ENCODE peak calls at places on chromosomes 13 and 19, in seven cellular contexts. U, A, L, B, N, I and V are unnamed samples.

GRCh38 chr13:31209172-31209818 is 9.5 kb downstream of the B3GLCT start:
- DNase-seq in U (no peak), A (no peak), L (no peak), B (no peak), N (no peak), I (no peak), V (peak; percentile 58)

GRCh38 chr13:114118086-114118762 is 14.2 kb downstream of the RASA3 start:
- DNase-seq in U (peak; percentile 5), A (no peak), L (no peak), B (no peak), N (no peak), I (peak; percentile 62), V (no peak)

GRCh38 chr13:51738226-51738905 is 65.6 kb downstream of the DHRS12 start:
- DNase-seq in U (no peak), A (no peak), L (no peak), B (no peak), N (no peak), I (no peak), V (no peak)

GRCh38 chr19:32748497-32748896 is 28.9 kb downstream of the TDRD12 start:
- DNase-seq in U (peak; percentile 17), A (no peak), L (no peak), B (no peak), N (peak; percentile 51), I (peak; percentile 12), V (no peak)

GRCh38 chr19:6723108-6723618 is 2.7 kb upstream of the C3 start:
- DNase-seq in U (no peak), A (no peak), L (no peak), B (no peak), N (no peak), I (peak; percentile 93), V (no peak)

GRCh38 chr19:48510421-48511268 is 990 bp downstream of the LMTK3 start:
- DNase-seq in U (peak; percentile 89), A (no peak), L (no peak), B (no peak), N (peak; percentile 67), I (no peak), V (peak; percentile 69)

GRCh38 chr13:104106705-104107393 is 1040.6 kb upstream of the SLC10A2 start:
- DNase-seq in U (peak; percentile 41), A (no peak), L (peak; percentile 1), B (no peak), N (no peak), I (no peak), V (no peak)

GRCh38 chr19:4134351-4134750 is 10.4 kb upstream of the MAP2K2 start:
- DNase-seq in U (no peak), A (no peak), L (no peak), B (no peak), N (no peak), I (no peak), V (no peak)

GRCh38 chr13:29621401-29621800 is 25.9 kb upstream of the SLC7A1 start:
- DNase-seq in U (no peak), A (no peak), L (no peak), B (no peak), N (no peak), I (no peak), V (no peak)

GRCh38 chr19:22526661-22527272 is 104.6 kb upstream of the ZNF98 start:
- DNase-seq in U (no peak), A (no peak), L (no peak), B (no peak), N (no peak), I (no peak), V (no peak)

GRCh38 chr19:38634757-38635482 is 12.5 kb upstream of the ACTN4 start:
- DNase-seq in U (peak; percentile 84), A (peak; percentile 32), L (no peak), B (no peak), N (peak; percentile 76), I (no peak), V (peak; percentile 78)

GRCh38 chr19:29524201-29524911 is 1.4 kb upstream of the VSTM2B start:
- DNase-seq in U (peak; percentile 66), A (no peak), L (no peak), B (no peak), N (no peak), I (no peak), V (no peak)

GRCh38 chr19:40512473-40513344 is 45.9 kb downstream of the SPTBN4 start:
- DNase-seq in U (peak; percentile 67), A (no peak), L (no peak), B (no peak), N (no peak), I (no peak), V (no peak)

GRCh38 chr19:36373638-36374156 is 5.3 kb downstream of the ZFP14 start:
- DNase-seq in U (no peak), A (no peak), L (no peak), B (no peak), N (no peak), I (no peak), V (no peak)

GRCh38 chr13:45602183-45602582 is 13.4 kb downstream of the ERICH6B start:
- DNase-seq in U (no peak), A (no peak), L (no peak), B (no peak), N (no peak), I (no peak), V (no peak)

GRCh38 chr13:20559659-20560356 is 7.1 kb upstream of the IFT88 start:
- DNase-seq in U (no peak), A (no peak), L (no peak), B (no peak), N (no peak), I (no peak), V (no peak)

GRCh38 chr19:35710784-35711723 is 6.7 kb downstream of the ZBTB32 start:
- DNase-seq in U (no peak), A (peak; percentile 94), L (no peak), B (no peak), N (no peak), I (no peak), V (no peak)

GRCh38 chr13:100235311-100235901 is 146.5 kb downstream of the PCCA start:
- DNase-seq in U (no peak), A (no peak), L (no peak), B (peak; percentile 45), N (peak; percentile 13), I (peak; percentile 60), V (peak; percentile 40)

GRCh38 chr19:14073925-14074838 is 1.6 kb downstream of the MISP3 start:
- DNase-seq in U (no peak), A (no peak), L (no peak), B (no peak), N (peak; percentile 38), I (no peak), V (no peak)

GRCh38 chr19:1261863-1262686 is 7.1 kb upstream of the CIRBP start:
- DNase-seq in U (no peak), A (no peak), L (no peak), B (no peak), N (no peak), I (peak; percentile 48), V (no peak)

GRCh38 chr19:40252395-40252794 is 25.9 kb upstream of the CCNP start:
- DNase-seq in U (no peak), A (no peak), L (no peak), B (no peak), N (no peak), I (no peak), V (no peak)

GRCh38 chr19:44757057-44757734 is 8.7 kb downstream of the BCL3 start:
- DNase-seq in U (peak; percentile 36), A (no peak), L (no peak), B (no peak), N (peak; percentile 70), I (no peak), V (no peak)

GRCh38 chr19:34364462-34364829 is 550 bp upstream of the GPI start:
- DNase-seq in U (no peak), A (no peak), L (no peak), B (no peak), N (no peak), I (no peak), V (no peak)

GRCh38 chr19:33722456-33723239 is 74.0 kb upstream of the KCTD15 start:
- DNase-seq in U (no peak), A (no peak), L (no peak), B (no peak), N (no peak), I (no peak), V (no peak)

GRCh38 chr19:15379996-15380647 is 535 bp upstream of the AKAP8 start:
- DNase-seq in U (peak; percentile 78), A (no peak), L (peak; percentile 68), B (peak; percentile 23), N (peak; percentile 63), I (peak; percentile 48), V (peak; percentile 39)

GRCh38 chr19:54114340-54114826 is 1.1 kb downstream of the TFPT start:
- DNase-seq in U (no peak), A (no peak), L (no peak), B (no peak), N (no peak), I (no peak), V (no peak)

GRCh38 chr19:8831373-8831772 is 731 bp downstream of the ZNF558 start:
- DNase-seq in U (no peak), A (no peak), L (no peak), B (no peak), N (no peak), I (no peak), V (no peak)
- TF ChIP-seq SP1 in U (no peak), A (no peak), L (no peak), B (no peak), N (no peak), I (no peak), V (no peak)

GRCh38 chr19:16441661-16442071 is 30.1 kb downstream of the EPS15L1 start:
- DNase-seq in U (peak; percentile 79), A (no peak), L (no peak), B (no peak), N (peak; percentile 71), I (no peak), V (peak; percentile 72)
- TF ChIP-seq SP1 in U (no peak), A (no peak), L (no peak), B (no peak), N (no peak), I (no peak), V (no peak)

DNA sequence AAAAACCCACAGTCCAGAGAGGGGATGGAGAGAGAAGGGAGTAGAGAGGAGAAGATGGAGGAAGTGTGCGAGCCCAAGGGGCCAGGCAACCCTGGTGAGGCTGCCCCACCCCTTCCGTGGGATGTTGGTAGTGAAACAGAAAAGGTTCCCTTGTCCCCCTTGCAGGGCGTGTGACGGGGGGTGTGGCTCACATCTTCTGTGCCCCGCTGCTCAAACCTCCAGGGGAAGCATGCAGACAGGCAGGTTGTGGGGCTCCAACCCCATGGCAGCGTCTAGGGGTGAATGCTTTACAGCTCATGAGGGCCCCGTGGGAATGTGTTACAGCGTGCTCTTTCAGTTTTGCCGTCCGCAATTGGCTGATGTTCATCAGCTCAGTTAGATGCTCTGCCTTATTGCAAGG is 14.7 kb upstream of the EVI5L start:
- DNase-seq in U (no peak), A (peak; percentile 57), L (no peak), B (no peak), N (no peak), I (no peak), V (no peak)
- TF ChIP-seq SP1 in U (no peak), A (no peak), L (no peak), B (no peak), N (no peak), I (no peak), V (no peak)

DNA sequence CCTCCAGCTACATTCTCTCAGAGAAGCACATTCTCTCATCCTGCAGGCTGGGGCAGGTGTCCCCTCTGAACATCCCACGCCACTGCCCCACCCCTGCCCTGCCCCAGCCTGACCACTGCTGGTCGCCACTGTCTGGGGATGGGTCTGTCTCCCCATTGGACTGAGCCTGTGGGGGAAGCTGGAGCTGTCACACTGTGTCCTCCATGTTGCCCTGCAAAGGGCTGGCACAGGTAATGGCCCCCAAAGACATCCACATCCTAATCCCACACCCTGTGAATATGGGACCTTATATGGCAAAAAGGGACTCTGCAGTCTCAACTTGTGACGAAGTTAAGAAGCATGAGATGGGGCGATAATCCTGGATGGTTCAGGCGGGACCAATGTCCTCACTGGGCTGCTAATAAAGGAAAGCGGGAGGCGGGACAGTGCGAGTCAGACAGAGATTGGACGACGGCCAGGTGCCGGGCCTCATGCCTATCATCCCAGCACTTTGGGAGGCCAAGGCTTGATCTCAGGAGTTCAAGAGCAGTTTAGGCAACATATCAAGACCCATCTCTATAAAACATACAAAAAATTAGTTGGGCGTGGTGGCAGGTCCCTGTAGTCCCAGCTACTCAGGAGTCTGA is 9.1 kb downstream of the AP2S1 start:
- DNase-seq in U (no peak), A (no peak), L (no peak), B (no peak), N (peak; percentile 14), I (no peak), V (no peak)
- TF ChIP-seq SP1 in U (no peak), A (no peak), L (no peak), B (no peak), N (no peak), I (no peak), V (no peak)